ENCODE peak calls at places on chromosomes 11 and 22, in four cellular contexts. M is Peyer's patch, Y is transverse colon, V is NB4. I is an unnamed sample.

GRCh38 chr11:119369035-119369925 is 12.2 kb downstream of the USP2 start:
- DNase-seq in M (peak; percentile 79), Y (peak; percentile 66), V (no peak), I (no peak)

GRCh38 chr11:78074756-78075155 is 4.9 kb downstream of the NDUFC2 start:
- DNase-seq in M (no peak), Y (no peak), V (no peak), I (no peak)

GRCh38 chr11:68324695-68325094 is 12.3 kb downstream of the LRP5 start:
- DNase-seq in M (no peak), Y (no peak), V (no peak), I (no peak)

GRCh38 chr11:95108159-95108611 is 18.5 kb downstream of the ENDOD1 start:
- DNase-seq in M (no peak), Y (peak; percentile 29), V (no peak), I (peak; percentile 43)

GRCh38 chr11:127470485-127470884 is 469.9 kb upstream of the KIRREL3 start:
- DNase-seq in M (no peak), Y (peak; percentile 8), V (peak; percentile 26), I (no peak)

GRCh38 chr11:119026970-119027369 is 3.7 kb downstream of the SLC37A4 start:
- DNase-seq in M (peak; percentile 80), Y (no peak), V (no peak), I (no peak)

GRCh38 chr11:134980819-134981710 is 569.0 kb upstream of the B3GAT1 start:
- DNase-seq in M (no peak), Y (no peak), V (no peak), I (peak; percentile 72)

GRCh38 chr22:28075260-28075981 is 156.4 kb upstream of the PITPNB start:
- DNase-seq in M (peak; percentile 51), Y (peak; percentile 8), V (no peak), I (no peak)

GRCh38 chr11:70429428-70429705 is 31.0 kb downstream of the CTTN start:
- DNase-seq in M (no peak), Y (no peak), V (no peak), I (no peak)

GRCh38 chr11:32435947-32436750 is 810 bp upstream of the WT1 start:
- DNase-seq in M (no peak), Y (no peak), V (peak; percentile 53), I (no peak)

GRCh38 chr11:2393111-2393868 is 7.3 kb upstream of the TSSC4 start:
- DNase-seq in M (no peak), Y (no peak), V (no peak), I (no peak)

GRCh38 chr11:130648601-130649000 is 200.2 kb downstream of the ADAMTS15 start:
- DNase-seq in M (no peak), Y (peak; percentile 20), V (no peak), I (no peak)

GRCh38 chr11:70071996-70072395 is 6.1 kb upstream of the ANO1 start:
- DNase-seq in M (no peak), Y (no peak), V (no peak), I (no peak)

GRCh38 chr11:19723572-19724342 is 11.1 kb downstream of the NAV2 start:
- DNase-seq in M (no peak), Y (no peak), V (no peak), I (no peak)

GRCh38 chr22:29956680-29957079 is 73.7 kb downstream of the MTMR3 start:
- DNase-seq in M (no peak), Y (no peak), V (no peak), I (no peak)
- TF ChIP-seq CTCF in M (no peak), Y (no peak), V (no peak), I (no peak)

GRCh38 chr11:66668653-66669430 is 8.8 kb downstream of the RBM4B start:
- DNase-seq in M (no peak), Y (no peak), V (peak; percentile 39), I (no peak)
- TF ChIP-seq POLR2A in M (no peak), Y (no peak), V (no peak), I (no peak)

GRCh38 chr22:36816338-36816634 is 549 bp downstream of the PVALB start:
- DNase-seq in M (no peak), Y (no peak), V (no peak), I (no peak)

GRCh38 chr22:36817429-36817783 is 571 bp upstream of the PVALB start:
- DNase-seq in M (no peak), Y (no peak), V (no peak), I (no peak)

GRCh38 chr22:36815558-36816337 is 1.1 kb downstream of the PVALB start:
- DNase-seq in M (no peak), Y (no peak), V (no peak), I (no peak)

GRCh38 chr22:36818010-36818642 is 1.3 kb upstream of the PVALB start:
- DNase-seq in M (no peak), Y (no peak), V (no peak), I (no peak)

GRCh38 chr22:36816635-36817428 is at the start of gene PVALB:
- DNase-seq in M (no peak), Y (no peak), V (no peak), I (no peak)
- H3K4me3 ChIP-seq in M (peak within 1 kb of the TSS; percentile 23), Y (no peak within 1 kb of the TSS), V (no peak within 1 kb of the TSS), I (no peak within 1 kb of the TSS)

GRCh38 chr11:13346470-13346869 is 68.9 kb downstream of the BMAL1 start:
- DNase-seq in M (no peak), Y (no peak), V (no peak), I (peak; percentile 53)
- TF ChIP-seq CTCF in M (no peak), Y (no peak), V (no peak), I (no peak)